ENCODE peak calls at places on chromosome 7, in four cellular contexts. O is right cardiac atrium, H is pancreas, V is upper lobe of right lung. B is an unnamed sample.
A peak's percentile ranks its signal among the peaks of the same experiment; 100 is the strongest.

GRCh38 chr7:116025098-116025809 is 5.3 kb downstream of the TFEC start:
- DNase-seq in O (no peak), V (no peak), H (no peak), B (no peak)

GRCh38 chr7:95501261-95501816 is 15.6 kb downstream of the ASB4 start:
- DNase-seq in H (no peak), V (no peak), O (no peak), B (no peak)

GRCh38 chr7:49788455-49789059 is 15.1 kb downstream of the VWC2 start:
- DNase-seq in O (no peak), V (no peak), H (no peak), B (no peak)

GRCh38 chr7:69403169-69403568 is 195.1 kb upstream of the AUTS2 start:
- DNase-seq in V (no peak), H (no peak), O (no peak), B (no peak)

GRCh38 chr7:75922966-75923603 is 8.1 kb downstream of the POR start:
- DNase-seq in V (no peak), O (no peak), H (no peak), B (no peak)

GRCh38 chr7:123341102-123341501 is 141.3 kb upstream of the SLC13A1 start:
- DNase-seq in H (no peak), V (no peak), O (no peak), B (no peak)

GRCh38 chr7:25849361-25850184 is 302.4 kb upstream of the NFE2L3 start:
- DNase-seq in H (no peak), O (peak; percentile 84), V (no peak), B (no peak)

GRCh38 chr7:2003451-2003930 is 229.3 kb downstream of the MAD1L1 start:
- DNase-seq in O (peak; percentile 51), H (no peak), V (peak; percentile 37), B (peak; percentile 26)

GRCh38 chr7:142866361-142867096 is 11.7 kb downstream of the EPHB6 start:
- DNase-seq in O (no peak), V (no peak), H (peak; percentile 69), B (peak; percentile 70)

GRCh38 chr7:2709553-2710165 is 21.7 kb downstream of the AMZ1 start:
- DNase-seq in O (peak; percentile 84), H (peak; percentile 65), V (peak; percentile 87), B (no peak)

GRCh38 chr7:134548877-134549276 is at the start of gene AKR1B15:
- DNase-seq in V (no peak), O (peak; percentile 60), H (no peak), B (no peak)

GRCh38 chr7:149071641-149072437 is 18.7 kb downstream of the ZNF786 start:
- DNase-seq in O (no peak), V (no peak), H (no peak), B (no peak)

B was measured in Caco-2.